ENCODE peak calls at places on chromosome 6, in five cellular contexts. J is OCI-LY7, X is Peyer's patch, K is left ventricle myocardium inferior, U is upper lobe of right lung. Q is an unnamed sample.

GRCh38 chr6:150813993-150814359 is 51.5 kb upstream of the MTHFD1L start:
- DNase-seq in X (no peak), U (no peak), J (no peak), K (no peak), Q (no peak)

GRCh38 chr6:70884074-70884983 is 72.5 kb downstream of the B3GAT2 start:
- DNase-seq in J (peak), X (peak), U (peak), K (peak), Q (no peak)

GRCh38 chr6:19035454-19035853 is 648.3 kb downstream of the RNF144B start:
- DNase-seq in U (no peak), X (no peak), J (no peak), K (no peak), Q (no peak)

GRCh38 chr6:11236351-11236750 is 3.9 kb upstream of the NEDD9 start:
- DNase-seq in K (no peak), J (no peak), U (no peak), X (peak), Q (no peak)

GRCh38 chr6:149834513-149835481 is 29.4 kb downstream of the LRP11 start:
- DNase-seq in K (no peak), X (peak), J (peak), U (no peak), Q (no peak)

GRCh38 chr6:130282234-130282995 is 59.7 kb upstream of the SAMD3 start:
- DNase-seq in J (peak), X (no peak), U (no peak), K (no peak), Q (no peak)

GRCh38 chr6:168016756-168017525 is 19.5 kb downstream of the KIF25 start:
- DNase-seq in X (no peak), U (no peak), J (no peak), K (no peak), Q (peak)

GRCh38 chr6:31791324-31792089 is 4.0 kb downstream of the VARS1 start:
- DNase-seq in X (no peak), K (no peak), U (no peak), J (peak), Q (peak)

GRCh38 chr6:122400121-122400450 is 634 bp downstream of the HSF2 start:
- DNase-seq in U (no peak), X (peak), J (no peak), K (peak), Q (no peak)

GRCh38 chr6:146598785-146599405 is at the start of gene ADGB:
- DNase-seq in U (peak), X (peak), J (no peak), K (peak), Q (no peak)

GRCh38 chr6:63530984-63531383 is 41.3 kb upstream of the LOC128125822 start:
- DNase-seq in X (no peak), J (no peak), K (no peak), U (no peak), Q (no peak)

GRCh38 chr6:166624275-166624674 is 2.8 kb downstream of the RPS6KA2 start:
- DNase-seq in U (no peak), X (no peak), J (peak), K (no peak), Q (no peak)

GRCh38 chr6:150417899-150418824 is 49.4 kb downstream of the IYD start:
- DNase-seq in J (peak), K (no peak), X (peak), U (no peak), Q (no peak)

GRCh38 chr6:122798099-122798641 is 9.1 kb downstream of the SMPDL3A start:
- DNase-seq in X (peak), K (no peak), J (no peak), U (peak), Q (no peak)

GRCh38 chr6:143615785-143616184 is 62.0 kb upstream of the PHACTR2 start:
- DNase-seq in K (no peak), U (no peak), J (no peak), X (no peak), Q (no peak)

GRCh38 chr6:38499697-38500096 is 140.0 kb downstream of the BTBD9 start:
- DNase-seq in J (no peak), X (no peak), K (no peak), U (no peak), Q (no peak)
- TF ChIP-seq CTCF in J (no peak), X (no peak), K (no peak), U (no peak), Q (no peak)

GRCh38 chr6:33442283-33442682 is 12.1 kb upstream of the ZBTB9 start:
- DNase-seq in X (no peak), K (no peak), U (no peak), J (no peak), Q (no peak)
- H3K27ac ChIP-seq in X (no peak), K (no peak), U (no peak), J (no peak), Q (no peak)

DNA sequence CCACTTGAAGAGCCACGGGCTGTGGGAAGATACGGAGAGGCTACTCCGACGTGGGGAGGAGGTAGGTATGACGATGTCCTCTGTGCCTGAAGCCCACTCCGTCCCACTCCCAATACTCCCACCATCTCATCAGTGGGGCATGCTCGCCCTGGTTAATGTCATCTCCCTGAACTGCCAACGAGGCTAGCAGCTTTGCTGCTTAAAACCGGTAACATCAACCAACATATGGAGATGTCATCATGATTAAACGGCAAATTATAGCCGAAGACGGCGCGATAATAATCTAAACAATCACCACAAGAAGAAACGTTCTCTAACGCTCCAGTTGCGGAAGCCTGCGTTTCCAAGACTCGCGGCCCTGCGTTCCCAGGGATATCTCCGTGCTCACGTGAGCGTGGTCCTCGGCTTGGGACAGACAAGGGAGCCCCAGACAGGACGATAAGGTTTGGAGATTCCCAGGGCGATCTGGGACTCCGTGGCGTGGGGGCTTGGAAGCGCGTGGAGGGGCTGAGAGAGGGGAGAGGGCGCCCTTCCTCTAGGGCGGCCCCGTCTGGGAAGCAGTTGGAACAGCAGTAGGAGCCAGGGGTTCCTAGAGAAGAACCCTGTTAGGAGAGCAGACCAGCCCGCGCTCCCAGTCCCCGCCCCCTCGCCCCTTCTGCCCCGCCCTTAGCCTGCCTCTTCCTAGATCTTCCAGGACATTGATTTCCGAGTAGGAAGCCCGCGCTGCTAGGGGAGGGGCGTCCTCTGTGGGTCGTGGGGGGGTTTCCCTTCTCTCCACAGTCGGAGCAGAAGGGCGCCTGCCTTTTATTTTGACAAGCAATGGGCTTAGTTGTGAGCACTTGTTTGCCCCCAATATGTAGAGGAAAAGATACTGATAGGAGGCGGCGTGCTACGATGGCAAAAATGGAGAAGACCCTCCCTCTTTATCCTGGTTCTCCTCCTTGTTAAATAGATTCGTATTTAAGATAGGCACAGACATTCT is 10.7 kb downstream of the NRN1 start:
- DNase-seq in U (peak), X (peak), J (no peak), K (peak), Q (no peak)
- TF ChIP-seq CTCF in U (peak), X (no peak), J (no peak), K (peak), Q (no peak)

DNA sequence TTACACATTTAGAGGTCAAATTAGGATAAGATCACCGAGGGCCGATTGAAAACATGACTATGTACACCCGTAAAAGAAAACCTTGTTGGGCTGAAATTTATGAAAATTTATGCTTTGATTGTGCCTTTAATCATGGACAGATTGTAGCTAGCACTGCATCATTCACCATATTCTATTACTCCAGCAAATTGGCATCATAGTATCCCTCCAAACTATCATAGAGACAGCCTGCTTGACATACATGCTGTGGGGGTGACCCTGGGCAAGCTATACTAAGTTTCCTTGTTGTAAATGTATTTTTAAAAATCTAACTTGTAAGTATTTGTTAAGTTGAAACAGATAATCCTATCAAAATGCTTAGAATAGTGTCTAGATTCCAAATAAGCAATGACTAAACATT is 102.7 kb downstream of the HFE start:
- DNase-seq in J (no peak), K (no peak), X (no peak), U (no peak), Q (no peak)
- H3K27ac ChIP-seq in J (peak), K (no peak), X (peak), U (no peak), Q (no peak)